ENCODE peak calls at places on chromosome 4, in nine cellular contexts. J, O, N, M, T, L, X, D and S are unnamed samples.

GRCh38 chr4:97216031-97216430 is 927.2 kb downstream of the STPG2 start:
- DNase-seq in T (no peak), J (no peak), N (no peak), D (no peak), M (no peak), X (no peak), L (no peak), O (no peak), S (no peak)

GRCh38 chr4:110793890-110794588 is 171.2 kb upstream of the PITX2 start:
- DNase-seq in N (no peak), D (no peak), O (no peak), J (peak), X (no peak), L (no peak), T (no peak), M (no peak), S (no peak)

GRCh38 chr4:168803727-168804126 is 206.3 kb downstream of the CBR4 start:
- DNase-seq in D (no peak), L (no peak), J (no peak), O (peak), M (peak), T (no peak), X (no peak), N (peak), S (no peak)

GRCh38 chr4:42954925-42955669 is 62.6 kb downstream of the GRXCR1 start:
- DNase-seq in X (no peak), O (no peak), T (no peak), J (no peak), N (no peak), D (no peak), L (peak), M (no peak), S (no peak)

GRCh38 chr4:43560047-43560446 is 667.5 kb downstream of the GRXCR1 start:
- DNase-seq in M (no peak), T (no peak), D (no peak), N (no peak), L (no peak), J (no peak), O (no peak), X (no peak), S (no peak)

GRCh38 chr4:59024257-59024656 is 1914.1 kb upstream of the IGFBP7 start:
- DNase-seq in J (no peak), N (no peak), L (no peak), O (no peak), D (no peak), M (no peak), T (no peak), X (no peak), S (no peak)

GRCh38 chr4:140427919-140428471 is 547 bp upstream of the CLGN start:
- DNase-seq in D (no peak), X (no peak), T (peak), J (no peak), L (no peak), N (peak), O (no peak), M (no peak), S (no peak)

GRCh38 chr4:82031386-82031785 is 342.4 kb downstream of the HNRNPD start:
- DNase-seq in J (no peak), N (no peak), X (no peak), M (no peak), T (no peak), O (no peak), D (no peak), L (no peak), S (no peak)

GRCh38 chr4:1209821-1210220 is 37.4 kb upstream of the SPON2 start:
- DNase-seq in T (no peak), J (peak), O (peak), X (no peak), M (no peak), N (peak), L (peak), D (peak), S (no peak)

GRCh38 chr4:78518551-78518950 is 33.0 kb upstream of the ANXA3 start:
- DNase-seq in M (no peak), X (no peak), D (no peak), O (no peak), L (no peak), T (no peak), N (no peak), J (no peak), S (no peak)

GRCh38 chr4:152454398-152455011 is 81.4 kb downstream of the FBXW7 start:
- DNase-seq in L (no peak), T (no peak), J (no peak), M (no peak), D (no peak), N (peak), X (no peak), O (peak), S (peak)

GRCh38 chr4:152500798-152501434 is 35.0 kb downstream of the FBXW7 start:
- DNase-seq in M (peak), O (peak), J (peak), T (peak), N (peak), X (peak), L (no peak), D (no peak), S (peak)

GRCh38 chr4:173448919-173449641 is 50.2 kb upstream of the SCRG1 start:
- DNase-seq in D (no peak), J (no peak), M (no peak), N (no peak), X (no peak), T (peak), L (no peak), O (no peak), S (no peak)

GRCh38 chr4:143367863-143368262 is 31.2 kb downstream of the GAB1 start:
- DNase-seq in D (no peak), X (no peak), O (no peak), N (no peak), J (no peak), T (no peak), M (no peak), L (no peak), S (no peak)

GRCh38 chr4:117134386-117134785 is 49.0 kb upstream of the TRAM1L1 start:
- DNase-seq in N (peak), O (peak), J (peak), X (no peak), D (no peak), M (peak), L (no peak), T (peak), S (peak)

DNA sequence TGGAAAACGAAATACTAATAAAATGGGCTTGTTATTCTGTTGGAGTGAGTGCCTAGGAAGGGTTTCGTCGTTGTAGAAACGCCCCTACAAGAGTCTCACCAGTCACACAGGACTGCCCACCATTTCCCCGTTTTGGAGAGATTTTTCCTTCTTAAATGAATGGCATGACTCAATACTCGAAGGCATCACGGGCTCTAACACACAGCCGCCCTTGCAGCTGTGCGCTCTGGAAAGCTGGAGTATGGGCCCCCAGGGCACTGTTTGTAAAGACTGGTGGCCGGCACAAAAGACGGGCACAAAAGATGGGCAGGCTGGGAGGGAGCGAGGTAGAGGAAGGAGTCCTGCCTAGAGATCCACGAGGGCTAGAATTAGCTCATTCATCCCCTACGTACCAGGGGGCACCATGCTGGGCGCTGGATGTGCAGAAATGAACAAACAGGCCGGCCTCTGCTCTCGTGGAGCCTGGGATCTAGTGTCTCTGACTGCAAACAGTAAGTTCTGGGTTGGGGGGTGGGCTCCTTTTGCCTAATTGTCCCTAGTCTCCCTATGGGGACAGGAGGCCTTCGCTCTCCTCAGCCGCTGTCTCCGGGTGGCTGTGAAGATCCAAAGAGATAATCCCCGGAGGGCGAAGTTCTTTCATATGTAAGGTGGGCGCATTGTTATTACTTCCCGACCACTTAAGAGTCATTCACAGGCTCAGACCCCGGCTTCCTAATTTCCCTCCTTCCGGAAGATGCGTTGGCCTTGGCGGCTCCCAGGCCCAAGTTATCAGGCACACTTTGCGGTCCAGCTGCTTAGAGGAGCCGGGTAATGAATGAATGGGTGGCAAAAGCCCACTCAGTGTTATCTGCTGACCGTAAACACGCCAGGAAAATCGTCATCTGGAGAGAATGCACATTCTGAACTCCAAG is 1.1 kb upstream of the SFRP2 start:
- DNase-seq in X (peak), M (no peak), D (no peak), J (peak), N (peak), T (no peak), O (no peak), L (peak), S (no peak)
- H3K4me3 ChIP-seq in X (no peak), M (peak), D (peak), J (peak), N (no peak), T (no peak), O (no peak), L (no peak), S (no peak)

GRCh38 chr4:150582101-150582565 is at the start of gene MAB21L2:
- DNase-seq in T (no peak), L (peak), D (no peak), J (peak), X (no peak), M (no peak), O (peak), N (no peak), S (no peak)
- H3K4me3 ChIP-seq in T (no peak), L (peak), D (peak), J (peak), X (no peak), M (peak), O (peak), N (peak), S (no peak)

DNA sequence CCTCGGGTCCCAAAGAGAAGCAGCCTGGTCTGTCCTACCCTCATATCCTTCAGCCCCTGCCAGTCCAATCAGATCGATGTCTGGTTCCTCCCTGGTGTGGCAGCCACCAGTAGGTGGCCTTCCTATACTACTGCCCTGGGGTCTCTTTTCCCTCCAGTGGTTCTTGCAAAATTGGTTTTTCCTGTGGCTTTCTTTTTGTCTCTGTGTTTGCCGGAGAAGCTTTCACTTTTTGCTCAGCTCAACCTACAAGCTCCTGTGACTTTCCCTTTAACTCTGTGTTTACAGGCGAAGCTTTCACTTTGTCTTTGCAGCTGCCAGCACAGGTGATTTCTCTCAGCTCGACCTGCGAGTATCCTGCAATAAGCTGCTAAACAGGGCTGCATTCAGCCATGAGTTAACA is 46.8 kb downstream of the UGT2A3 start:
- DNase-seq in T (peak), M (no peak), X (no peak), J (no peak), D (no peak), L (no peak), O (no peak), N (no peak), S (no peak)
- H3K4me3 ChIP-seq in T (no peak), M (no peak), X (no peak), J (no peak), D (no peak), L (no peak), O (no peak), N (no peak), S (peak)

DNA sequence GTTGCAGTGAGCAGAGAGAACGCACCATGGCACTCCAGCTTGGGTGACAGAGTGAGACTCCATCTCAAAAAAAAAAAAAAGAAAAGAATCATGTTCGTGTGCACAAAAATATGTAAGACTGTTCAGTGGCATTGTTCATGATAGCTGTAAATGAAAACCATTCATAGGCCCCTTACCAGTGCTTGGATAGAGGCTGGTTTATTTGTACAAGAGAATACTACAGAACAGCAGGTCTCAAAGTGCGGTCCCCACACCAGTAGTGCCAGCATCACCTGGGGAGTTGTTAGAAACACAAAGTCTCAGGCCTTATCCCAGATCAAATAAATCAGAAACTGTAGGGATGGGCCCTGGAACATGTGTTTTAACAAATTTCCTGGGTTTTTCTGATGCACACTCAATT is 12.7 kb upstream of the MRFAP1 start:
- DNase-seq in T (no peak), O (no peak), J (no peak), X (no peak), M (no peak), D (no peak), L (no peak), N (no peak), S (no peak)
- H3K4me3 ChIP-seq in T (no peak), O (no peak), J (no peak), X (no peak), M (no peak), D (no peak), L (no peak), N (no peak), S (no peak)

DNA sequence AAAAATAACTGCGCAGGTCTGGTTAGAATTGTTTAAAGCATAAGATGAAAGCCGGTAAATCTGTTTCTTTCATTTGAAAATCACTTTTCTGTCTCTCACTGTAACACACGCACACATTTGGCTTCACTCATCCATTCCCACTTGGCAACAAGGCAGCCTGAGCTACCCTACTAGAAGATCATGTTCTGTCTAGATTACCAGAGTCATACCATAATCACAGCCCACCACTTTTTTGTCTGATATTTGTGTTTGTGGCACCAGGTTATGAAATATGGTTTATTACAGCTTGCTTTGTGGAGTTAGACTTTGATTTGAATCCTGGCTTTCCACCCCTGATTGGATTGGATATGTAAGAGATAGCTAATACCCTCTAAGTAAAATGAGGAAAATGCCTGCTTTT is 2.2 kb downstream of the USO1 start:
- DNase-seq in L (no peak), T (no peak), J (no peak), D (no peak), X (no peak), M (no peak), N (peak), O (no peak), S (no peak)
- H3K4me3 ChIP-seq in L (no peak), T (no peak), J (no peak), D (peak), X (peak), M (peak), N (peak), O (peak), S (peak)